ENCODE peak calls at places on chromosomes 1 and 21, in four cellular contexts. D is CD4-positive, alpha-beta T cell; C is HFFc6; M is AG10803. H is an unnamed sample.

GRCh38 chr1:33147997-33148314 is 33.9 kb downstream of the TRIM62 start:
- DNase-seq in M (peak; percentile 44), D (no peak), C (peak; percentile 22), H (no peak)

GRCh38 chr1:21816602-21817302 is 4.7 kb downstream of the LDLRAD2 start:
- DNase-seq in C (peak; percentile 70), M (peak; percentile 68), D (no peak), H (no peak)

GRCh38 chr21:45438391-45439145 is 33.6 kb downstream of the COL18A1 start:
- DNase-seq in D (no peak), M (no peak), C (no peak), H (no peak)

GRCh38 chr1:43622901-43623780 is 26.8 kb upstream of the KDM4A start:
- DNase-seq in D (no peak), C (no peak), M (peak; percentile 72), H (no peak)

GRCh38 chr1:198529414-198529813 is 11.1 kb downstream of the ATP6V1G3 start:
- DNase-seq in M (peak; percentile 90), C (peak; percentile 83), D (no peak), H (no peak)

GRCh38 chr1:25435315-25436103 is 4.8 kb downstream of the MACO1 start:
- DNase-seq in C (no peak), D (no peak), M (peak; percentile 33), H (no peak)

GRCh38 chr1:31573261-31573660 is 3.1 kb upstream of the TINAGL1 start:
- DNase-seq in M (no peak), C (no peak), D (no peak), H (no peak)

GRCh38 chr1:209802117-209802779 is 3.7 kb downstream of the IRF6 start:
- DNase-seq in C (no peak), D (no peak), M (no peak), H (no peak)

GRCh38 chr1:147480565-147480935 is 60.8 kb upstream of the BCL9 start:
- DNase-seq in M (no peak), D (no peak), C (no peak), H (no peak)

GRCh38 chr1:155322571-155322952 is 1.9 kb downstream of the RUSC1 start:
- DNase-seq in M (no peak), C (peak; percentile 26), D (no peak), H (peak; percentile 40)

GRCh38 chr1:179380299-179380698 is 14.5 kb downstream of the AXDND1 start:
- DNase-seq in D (no peak), C (peak; percentile 46), M (no peak), H (no peak)

GRCh38 chr21:36463991-36464390 is 15.9 kb downstream of the CLDN14 start:
- DNase-seq in M (no peak), C (no peak), D (no peak), H (no peak)
- TF ChIP-seq CTCF in M (no peak), C (no peak), D (no peak), H (no peak)

DNA sequence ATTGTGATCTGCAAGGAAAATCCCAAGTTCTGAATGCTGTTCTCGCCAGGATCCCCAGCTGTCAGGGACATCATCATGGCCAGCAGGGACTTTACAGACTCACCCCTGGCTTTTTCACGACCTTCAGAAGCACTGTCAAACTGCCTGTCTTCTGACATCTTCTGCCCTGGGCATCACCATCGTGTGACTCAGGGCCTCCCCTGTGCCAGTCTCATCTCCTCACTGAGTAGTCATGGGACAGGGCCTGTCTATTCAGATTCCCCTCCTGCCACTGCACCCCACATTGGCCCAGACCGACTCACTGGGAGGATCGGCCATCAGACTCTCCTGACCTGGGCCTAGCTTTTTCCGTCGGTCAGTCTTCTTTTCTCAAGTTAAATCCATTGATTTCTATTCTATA is 72.4 kb upstream of the VAMP3 start:
- DNase-seq in C (no peak), D (no peak), M (no peak), H (no peak)
- TF ChIP-seq CTCF in C (no peak), D (no peak), M (no peak), H (no peak)

DNA sequence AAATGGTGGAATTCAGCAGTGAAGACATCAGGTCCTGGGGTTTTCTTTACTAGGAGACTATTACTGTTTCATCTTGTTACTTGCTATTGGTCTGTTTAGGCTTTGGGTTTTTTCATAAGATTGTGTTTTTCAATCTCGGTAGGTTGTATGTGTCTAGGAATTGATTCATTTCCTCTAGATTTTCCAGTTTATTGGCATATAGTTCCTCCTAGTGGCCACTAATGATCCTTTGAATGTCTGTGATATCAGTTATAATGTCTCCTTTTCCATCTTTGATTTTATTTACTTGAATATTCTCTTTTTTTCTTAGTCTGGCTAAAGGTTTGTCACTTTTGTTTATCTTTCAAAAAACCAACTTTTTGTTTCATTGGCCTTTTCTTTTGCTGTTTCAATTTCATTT is 233.0 kb downstream of the RWDD3 start:
- DNase-seq in M (no peak), D (no peak), C (no peak), H (no peak)
- TF ChIP-seq CTCF in M (no peak), D (no peak), C (peak; percentile 40), H (peak; percentile 29)

GRCh38 chr1:150484861-150485260 is 2.4 kb upstream of the TARS2 start:
- DNase-seq in D (no peak), M (peak; percentile 59), C (peak; percentile 30), H (no peak)

GRCh38 chr1:150487763-150488115 is 520 bp downstream of the TARS2 start:
- DNase-seq in M (no peak), C (no peak), D (no peak), H (no peak)

GRCh38 chr1:150484431-150484830 is 2.8 kb upstream of the TARS2 start:
- DNase-seq in C (peak; percentile 83), M (peak; percentile 70), D (no peak), H (no peak)

DNA sequence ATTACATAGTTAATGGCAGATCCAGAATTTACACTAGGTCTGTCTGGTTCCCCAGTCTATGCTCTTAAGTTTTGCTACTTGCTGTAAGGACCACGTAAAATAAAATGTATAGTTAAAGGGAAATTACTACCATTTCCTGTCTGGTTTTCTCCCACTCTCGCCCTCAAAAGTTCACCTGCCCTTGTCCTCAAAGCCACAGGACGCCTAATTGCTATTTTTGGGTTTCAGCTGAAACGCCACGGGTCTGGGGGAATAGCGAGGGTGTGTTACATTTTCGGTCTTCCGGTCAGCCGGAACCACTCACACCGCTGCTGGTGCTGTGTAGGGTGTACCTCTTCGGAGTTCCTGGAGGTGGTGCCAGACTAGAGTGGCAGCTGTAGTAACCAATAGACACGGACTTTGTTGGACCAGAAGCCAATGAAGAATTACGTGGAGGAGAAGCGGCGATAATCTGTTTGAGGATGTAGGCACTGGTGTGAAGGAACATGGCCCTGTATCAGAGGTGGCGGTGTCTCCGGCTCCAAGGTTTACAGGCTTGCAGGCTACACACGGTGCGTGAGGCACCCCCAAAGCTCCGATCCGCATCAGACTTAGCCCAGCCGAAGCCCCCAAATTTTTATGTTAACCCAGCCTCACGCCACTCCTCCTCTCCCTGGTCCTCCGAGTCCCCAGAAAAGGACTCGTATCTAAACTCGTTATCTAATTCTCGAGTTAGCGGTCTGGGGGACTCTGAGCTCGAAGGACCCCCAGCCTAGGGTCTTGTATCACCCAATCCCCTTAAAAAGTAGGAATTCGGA is at the start of gene TARS2:
- DNase-seq in C (peak; percentile 100), M (peak; percentile 99), D (peak; percentile 95), H (peak; percentile 99)
- TF ChIP-seq CTCF in C (peak; percentile 70), M (no peak), D (no peak), H (peak; percentile 35)

GRCh38 chr1:181089777-181090505 is 1.4 kb downstream of the IER5 start:
- DNase-seq in C (peak; percentile 42), D (peak; percentile 63), M (peak; percentile 67), H (peak; percentile 54)
- TF ChIP-seq CTCF in C (peak; percentile 10), D (no peak), M (peak; percentile 19), H (peak; percentile 11)

GRCh38 chr1:84753516-84754375 is 63.5 kb upstream of the SSX2IP start:
- DNase-seq in C (peak; percentile 62), M (peak; percentile 64), D (peak; percentile 62), H (peak; percentile 76)
- TF ChIP-seq CTCF in C (peak; percentile 100), M (peak; percentile 99), D (peak; percentile 97), H (peak; percentile 99)

DNA sequence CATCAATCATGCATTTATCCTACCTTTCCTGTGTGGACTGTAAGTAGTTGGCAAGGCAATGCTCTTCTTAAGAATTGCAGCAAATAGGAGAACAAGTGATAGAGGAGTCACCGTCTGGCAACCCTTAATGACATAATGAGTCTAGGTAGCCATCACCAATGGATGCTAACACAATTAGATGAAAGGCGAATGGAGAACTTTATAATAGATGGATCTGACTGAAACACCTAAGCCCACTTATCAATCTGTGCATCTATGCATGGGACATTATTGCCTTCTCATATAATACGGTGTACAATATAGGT is 18.9 kb upstream of the CAPN8 start:
- DNase-seq in D (no peak), C (no peak), M (no peak), H (no peak)
- TF ChIP-seq CTCF in D (no peak), C (peak; percentile 37), M (no peak), H (peak; percentile 21)

GRCh38 chr1:164953095-164953494 is 394.1 kb downstream of the PBX1 start:
- DNase-seq in M (no peak), D (no peak), C (no peak), H (no peak)
- TF ChIP-seq CTCF in M (no peak), D (no peak), C (no peak), H (no peak)

H was measured in neural crest cell.